ENCODE peak calls at places on chromosomes 12 and 14, in four cellular contexts. V is HCT116, B is HepG2, T is H1. J is an unnamed sample.

GRCh38 chr14:105173901-105174894 is 5.6 kb upstream of the JAG2 start:
- DNase-seq in V (no peak), B (no peak), T (no peak), J (no peak)

GRCh38 chr14:94180655-94181271 is 6.6 kb downstream of the PPP4R4 start:
- DNase-seq in V (peak; percentile 35), B (peak; percentile 67), T (no peak), J (peak; percentile 64)

GRCh38 chr14:24053548-24054323 is 1.9 kb downstream of the CARMIL3 start:
- DNase-seq in V (no peak), B (no peak), T (no peak), J (no peak)

GRCh38 chr12:120972870-120973543 is 5.3 kb upstream of the HNF1A start:
- DNase-seq in V (no peak), B (peak; percentile 90), T (peak; percentile 67), J (peak; percentile 87)

GRCh38 chr12:29781705-29782266 is 2.0 kb downstream of the TMTC1 start:
- DNase-seq in V (no peak), B (no peak), T (no peak), J (no peak)

GRCh38 chr12:30719060-30719459 is 23.4 kb upstream of the IPO8 start:
- DNase-seq in V (no peak), B (no peak), T (no peak), J (peak; percentile 78)

GRCh38 chr12:56979628-56980027 is 22.2 kb upstream of the RDH16 start:
- DNase-seq in V (no peak), B (no peak), T (no peak), J (no peak)

GRCh38 chr14:25061923-25062321 is 12.0 kb upstream of the STXBP6 start:
- DNase-seq in V (no peak), B (no peak), T (no peak), J (no peak)

GRCh38 chr12:19772776-19773175 is 333.5 kb downstream of the AEBP2 start:
- DNase-seq in V (no peak), B (no peak), T (no peak), J (no peak)

GRCh38 chr12:89126712-89127111 is 225.6 kb downstream of the DUSP6 start:
- DNase-seq in V (no peak), B (no peak), T (no peak), J (no peak)

GRCh38 chr12:124703852-124704251 is 136.4 kb upstream of the NCOR2 start:
- DNase-seq in V (no peak), B (peak; percentile 67), T (no peak), J (no peak)

GRCh38 chr14:68368850-68369249 is 424.0 kb downstream of the ZFP36L1 start:
- DNase-seq in V (no peak), B (no peak), T (no peak), J (no peak)

GRCh38 chr14:68372363-68372762 is 420.5 kb downstream of the ZFP36L1 start:
- DNase-seq in V (no peak), B (no peak), T (no peak), J (no peak)

GRCh38 chr14:68366656-68367055 is 426.2 kb downstream of the ZFP36L1 start:
- DNase-seq in V (no peak), B (no peak), T (no peak), J (no peak)

GRCh38 chr14:68367444-68368014 is 425.3 kb downstream of the ZFP36L1 start:
- DNase-seq in V (no peak), B (no peak), T (no peak), J (no peak)

GRCh38 chr14:68369289-68369925 is 423.5 kb downstream of the ZFP36L1 start:
- DNase-seq in V (no peak), B (no peak), T (no peak), J (no peak)
- TF ChIP-seq JUND in V (no peak), B (no peak), T (no peak), J (no peak)

GRCh38 chr12:132804426-132804861 is 24.2 kb downstream of the GOLGA3 start:
- DNase-seq in V (no peak), B (no peak), T (no peak), J (peak; percentile 98)

GRCh38 chr12:132806857-132807256 is 21.8 kb downstream of the GOLGA3 start:
- DNase-seq in V (no peak), B (no peak), T (no peak), J (no peak)

GRCh38 chr12:132803125-132803524 is 25.5 kb downstream of the GOLGA3 start:
- DNase-seq in V (no peak), B (no peak), T (no peak), J (no peak)

GRCh38 chr12:132803883-132804282 is 24.8 kb downstream of the GOLGA3 start:
- DNase-seq in V (no peak), B (no peak), T (no peak), J (no peak)

DNA sequence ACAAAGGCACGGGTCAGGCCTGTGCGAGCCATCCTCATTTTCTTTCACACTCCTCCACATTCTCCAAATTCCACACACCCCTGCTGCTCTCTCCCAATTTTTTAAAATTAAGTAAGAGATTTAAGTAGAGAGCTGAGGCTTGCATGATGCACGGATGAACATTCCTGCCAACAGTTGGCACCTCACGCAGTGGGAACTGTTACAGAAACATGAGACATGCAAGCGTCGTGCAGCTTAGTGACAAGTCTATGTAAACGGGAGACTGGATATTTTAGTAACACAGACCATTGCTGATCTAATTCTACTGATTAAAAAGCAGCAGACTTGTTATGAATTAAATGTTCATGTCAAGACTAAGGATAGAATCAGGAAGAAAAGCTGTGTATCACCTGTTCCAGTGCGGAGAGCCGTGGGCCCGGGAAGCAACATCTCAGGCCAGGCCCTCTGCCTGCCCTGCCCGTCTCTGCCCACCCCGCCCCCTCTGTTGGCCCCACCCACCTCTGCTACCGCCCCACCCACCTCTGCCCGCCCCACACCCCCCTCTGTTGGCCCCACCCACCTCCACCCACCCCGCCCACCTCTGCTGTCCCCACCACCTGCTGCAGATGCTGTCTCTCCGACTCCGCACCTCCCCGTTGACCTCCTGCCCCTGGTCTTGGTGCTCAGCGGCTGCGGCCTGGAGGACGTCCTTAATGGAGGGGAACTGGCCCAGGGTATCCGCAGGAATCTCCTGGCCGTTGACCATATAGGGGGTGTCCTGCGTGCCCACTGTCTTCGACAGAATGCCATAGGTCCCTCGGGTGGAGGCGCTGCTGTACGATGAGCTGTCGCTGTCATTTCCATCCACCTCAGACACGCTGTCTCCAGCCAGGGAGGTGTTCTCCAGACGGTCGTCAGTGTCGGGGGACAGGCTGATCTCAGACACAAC is 21.1 kb downstream of the GOLGA3 start:
- DNase-seq in V (no peak), B (no peak), T (no peak), J (no peak)
- TF ChIP-seq JUND in V (no peak), B (no peak), T (no peak), J (no peak)

GRCh38 chr14:56659964-56660551 is 80.5 kb downstream of the TMEM260 start:
- DNase-seq in V (peak; percentile 32), B (peak; percentile 50), T (no peak), J (peak; percentile 39)
- TF ChIP-seq JUND in V (no peak), B (no peak), T (no peak), J (no peak)

DNA sequence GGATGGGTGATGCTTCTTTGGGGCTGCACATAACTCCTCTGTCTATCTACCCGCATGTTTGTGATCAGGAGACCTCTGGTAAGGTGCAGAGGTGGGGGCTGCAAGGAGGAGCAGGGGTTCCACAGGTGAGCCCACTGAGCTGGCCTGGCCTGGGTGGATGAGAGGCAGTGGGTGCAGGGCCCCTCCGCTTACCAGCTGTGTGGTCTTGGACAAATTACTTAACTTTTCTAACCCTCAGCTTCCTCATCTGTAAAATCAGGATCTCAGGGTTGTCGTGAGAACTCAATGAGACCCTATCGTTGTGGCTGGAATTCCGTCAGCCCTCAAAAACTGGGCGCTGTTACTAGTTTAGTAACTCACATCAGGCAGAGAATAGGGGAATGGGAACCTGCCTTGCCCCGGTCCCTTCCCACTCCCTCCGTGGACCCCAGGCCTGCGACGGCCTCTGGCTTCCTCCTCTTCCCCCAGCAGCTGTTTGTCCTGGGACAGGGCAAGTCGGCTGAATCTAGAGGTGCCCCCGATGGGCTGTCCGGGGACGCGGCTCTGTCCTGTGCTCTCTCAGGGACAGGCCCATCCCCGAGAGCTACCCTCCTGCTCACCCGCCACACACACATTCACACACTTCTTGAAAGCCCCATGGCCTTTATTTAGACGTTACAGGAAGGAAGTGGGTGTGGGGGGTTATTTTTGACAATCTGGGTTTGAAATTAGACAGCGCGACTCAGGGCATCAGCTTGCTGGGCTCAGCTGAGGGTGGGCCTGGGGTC is 7.6 kb downstream of the PTPN6 start:
- DNase-seq in V (no peak), B (no peak), T (no peak), J (no peak)
- TF ChIP-seq JUND in V (no peak), B (no peak), T (no peak), J (no peak)

GRCh38 chr14:37594238-37594915 is 672 bp downstream of the FOXA1 start:
- DNase-seq in V (peak; percentile 76), B (peak; percentile 99), T (no peak), J (no peak)

GRCh38 chr14:37595809-37596595 is 573 bp downstream of the TTC6 start:
- DNase-seq in V (peak; percentile 28), B (peak; percentile 99), T (no peak), J (no peak)

GRCh38 chr14:37593496-37594237 is 1.4 kb downstream of the FOXA1 start:
- DNase-seq in V (no peak), B (no peak), T (no peak), J (no peak)

GRCh38 chr14:37596790-37597189 is 1.4 kb downstream of the TTC6 start:
- DNase-seq in V (no peak), B (no peak), T (no peak), J (no peak)

GRCh38 chr14:37594916-37595808 is at the start of the genes FOXA1 and TTC6:
- DNase-seq in V (peak; percentile 31), B (peak; percentile 96), T (no peak), J (peak; percentile 97)
- TF ChIP-seq JUND in V (no peak), B (no peak), T (no peak), J (no peak)

GRCh38 chr12:95815635-95816212 is 25.2 kb upstream of the NTN4 start:
- DNase-seq in V (no peak), B (peak; percentile 36), T (no peak), J (peak; percentile 68)
- TF ChIP-seq JUND in V (no peak), B (no peak), T (no peak), J (no peak)

J was measured in T47D.